ENCODE peak calls at places on chromosomes 6 and 20, in five cellular contexts. One of them, this sample, is unnamed.
A peak's percentile ranks its signal among the peaks of the same experiment; 100 is the strongest.

GRCh38 chr6:154480144-154480639 is 30.3 kb downstream of the CNKSR3 start:
- DNase-seq in cardiac muscle cell: no peak
- DNase-seq in COR-L47: no peak
- DNase-seq in AG08395: no peak
- DNase-seq in endothelial cell: no peak
- DNase-seq in this sample: no peak

GRCh38 chr6:110612298-110612697 is 135.9 kb upstream of the SLC22A16 start:
- DNase-seq in cardiac muscle cell: no peak
- DNase-seq in COR-L47: no peak
- DNase-seq in AG08395: no peak
- DNase-seq in endothelial cell: no peak
- DNase-seq in this sample: no peak

GRCh38 chr6:156563710-156564109 is 213.5 kb upstream of the ARID1B start:
- DNase-seq in cardiac muscle cell: peak; percentile 8
- DNase-seq in COR-L47: peak; percentile 75
- DNase-seq in AG08395: no peak
- DNase-seq in endothelial cell: no peak
- DNase-seq in this sample: no peak

GRCh38 chr6:56246544-56246940 is 838 bp downstream of the COL21A1 start:
- DNase-seq in cardiac muscle cell: no peak
- DNase-seq in COR-L47: no peak
- DNase-seq in AG08395: no peak
- DNase-seq in endothelial cell: no peak
- DNase-seq in this sample: no peak

GRCh38 chr20:34979366-34980153 is 23.9 kb downstream of the MYH7B start:
- DNase-seq in cardiac muscle cell: peak; percentile 46
- DNase-seq in COR-L47: no peak
- DNase-seq in AG08395: no peak
- DNase-seq in endothelial cell: no peak
- DNase-seq in this sample: peak; percentile 42

GRCh38 chr20:48051810-48052491 is 266.7 kb upstream of the SULF2 start:
- DNase-seq in cardiac muscle cell: no peak
- DNase-seq in COR-L47: peak; percentile 3
- DNase-seq in AG08395: peak; percentile 41
- DNase-seq in endothelial cell: no peak
- DNase-seq in this sample: peak; percentile 69

GRCh38 chr6:40912158-40912946 is 126.7 kb downstream of the UNC5CL start:
- DNase-seq in cardiac muscle cell: peak; percentile 56
- DNase-seq in COR-L47: peak; percentile 92
- DNase-seq in AG08395: no peak
- DNase-seq in endothelial cell: peak; percentile 36
- DNase-seq in this sample: peak; percentile 82

GRCh38 chr6:37705239-37706051 is 7.8 kb upstream of the MDGA1 start:
- DNase-seq in cardiac muscle cell: peak; percentile 90
- DNase-seq in COR-L47: no peak
- DNase-seq in AG08395: peak; percentile 94
- DNase-seq in endothelial cell: peak; percentile 76
- DNase-seq in this sample: peak; percentile 88

GRCh38 chr6:35919085-35919826 is 1.6 kb downstream of the SRPK1 start:
- DNase-seq in cardiac muscle cell: no peak
- DNase-seq in COR-L47: no peak
- DNase-seq in AG08395: no peak
- DNase-seq in endothelial cell: no peak
- DNase-seq in this sample: no peak

GRCh38 chr20:63154395-63154794 is 61.5 kb downstream of the YTHDF1 start:
- DNase-seq in cardiac muscle cell: no peak
- DNase-seq in COR-L47: no peak
- DNase-seq in AG08395: no peak
- DNase-seq in endothelial cell: no peak
- DNase-seq in this sample: peak; percentile 3

GRCh38 chr6:145244712-145245111 is 490.6 kb downstream of the EPM2A start:
- DNase-seq in cardiac muscle cell: no peak
- DNase-seq in COR-L47: no peak
- DNase-seq in AG08395: no peak
- DNase-seq in endothelial cell: no peak
- DNase-seq in this sample: peak; percentile 28

GRCh38 chr20:62285722-62286121 is 17.1 kb upstream of the ADRM1 start:
- DNase-seq in cardiac muscle cell: no peak
- DNase-seq in COR-L47: no peak
- DNase-seq in AG08395: no peak
- DNase-seq in endothelial cell: peak; percentile 71
- DNase-seq in this sample: no peak

GRCh38 chr6:31272856-31273626 is 1.1 kb upstream of the HLA-C start:
- DNase-seq in cardiac muscle cell: no peak
- DNase-seq in COR-L47: no peak
- DNase-seq in AG08395: no peak
- DNase-seq in endothelial cell: no peak
- DNase-seq in this sample: no peak

GRCh38 chr6:31058128-31058894 is 48.0 kb downstream of the MUC22 start:
- DNase-seq in cardiac muscle cell: peak; percentile 28
- DNase-seq in COR-L47: peak; percentile 49
- DNase-seq in AG08395: peak; percentile 88
- DNase-seq in endothelial cell: no peak
- DNase-seq in this sample: no peak

GRCh38 chr20:36173451-36173933 is 19.0 kb downstream of the EPB41L1 start:
- DNase-seq in cardiac muscle cell: peak; percentile 93
- DNase-seq in COR-L47: no peak
- DNase-seq in AG08395: peak; percentile 14
- DNase-seq in endothelial cell: peak; percentile 41
- DNase-seq in this sample: peak; percentile 67

GRCh38 chr6:131159578-131159977 is 24.3 kb downstream of the AKAP7 start:
- DNase-seq in cardiac muscle cell: no peak
- DNase-seq in COR-L47: no peak
- DNase-seq in AG08395: peak; percentile 67
- DNase-seq in endothelial cell: no peak
- DNase-seq in this sample: no peak

GRCh38 chr6:159842035-159842434 is 42.0 kb downstream of the PNLDC1 start:
- DNase-seq in cardiac muscle cell: peak; percentile 30
- DNase-seq in COR-L47: no peak
- DNase-seq in AG08395: no peak
- DNase-seq in endothelial cell: no peak
- DNase-seq in this sample: no peak

GRCh38 chr20:31684153-31685003 is 38.3 kb downstream of the BCL2L1 start:
- DNase-seq in cardiac muscle cell: no peak
- DNase-seq in COR-L47: no peak
- DNase-seq in AG08395: no peak
- DNase-seq in endothelial cell: no peak
- DNase-seq in this sample: no peak

GRCh38 chr6:90434096-90434495 is 137.5 kb upstream of the BACH2 start:
- DNase-seq in cardiac muscle cell: peak; percentile 33
- DNase-seq in COR-L47: no peak
- DNase-seq in AG08395: no peak
- DNase-seq in endothelial cell: no peak
- DNase-seq in this sample: no peak

GRCh38 chr6:117352466-117353081 is 73.2 kb downstream of the ROS1 start:
- DNase-seq in cardiac muscle cell: no peak
- DNase-seq in COR-L47: no peak
- DNase-seq in AG08395: peak; percentile 29
- DNase-seq in endothelial cell: no peak
- DNase-seq in this sample: no peak

GRCh38 chr20:63538204-63539091 is 1.3 kb upstream of the PTK6 start:
- DNase-seq in cardiac muscle cell: no peak
- DNase-seq in COR-L47: peak; percentile 90
- DNase-seq in AG08395: no peak
- DNase-seq in endothelial cell: peak; percentile 61
- DNase-seq in this sample: no peak

GRCh38 chr6:139336488-139336887 is 38.0 kb downstream of the CITED2 start:
- DNase-seq in cardiac muscle cell: no peak
- DNase-seq in COR-L47: peak; percentile 52
- DNase-seq in AG08395: no peak
- DNase-seq in endothelial cell: no peak
- DNase-seq in this sample: no peak

GRCh38 chr6:112309244-112309643 is 37.9 kb upstream of the RFPL4B start:
- DNase-seq in cardiac muscle cell: no peak
- DNase-seq in COR-L47: no peak
- DNase-seq in AG08395: no peak
- DNase-seq in endothelial cell: no peak
- DNase-seq in this sample: no peak

GRCh38 chr6:25629202-25629584 is 22.8 kb upstream of the SCGN start:
- DNase-seq in cardiac muscle cell: no peak
- DNase-seq in COR-L47: no peak
- DNase-seq in AG08395: no peak
- DNase-seq in endothelial cell: no peak
- DNase-seq in this sample: peak; percentile 80

GRCh38 chr6:72535124-72535523 is 86.7 kb upstream of the KCNQ5 start:
- DNase-seq in cardiac muscle cell: no peak
- DNase-seq in COR-L47: no peak
- DNase-seq in AG08395: no peak
- DNase-seq in endothelial cell: no peak
- DNase-seq in this sample: no peak

GRCh38 chr6:38482466-38482865 is 157.3 kb downstream of the BTBD9 start:
- DNase-seq in cardiac muscle cell: no peak
- DNase-seq in COR-L47: no peak
- DNase-seq in AG08395: no peak
- DNase-seq in endothelial cell: no peak
- DNase-seq in this sample: no peak

GRCh38 chr6:111517965-111518364 is 34.9 kb upstream of the REV3L start:
- DNase-seq in cardiac muscle cell: no peak
- DNase-seq in COR-L47: no peak
- DNase-seq in AG08395: no peak
- DNase-seq in endothelial cell: no peak
- DNase-seq in this sample: no peak

GRCh38 chr6:91437295-91437694 is 850.4 kb upstream of the MAP3K7 start:
- DNase-seq in cardiac muscle cell: no peak
- DNase-seq in COR-L47: no peak
- DNase-seq in AG08395: no peak
- DNase-seq in endothelial cell: no peak
- DNase-seq in this sample: no peak

GRCh38 chr6:47413752-47414516 is 63.7 kb upstream of the CD2AP start:
- DNase-seq in cardiac muscle cell: peak; percentile 58
- DNase-seq in COR-L47: peak; percentile 27
- DNase-seq in AG08395: peak; percentile 63
- DNase-seq in endothelial cell: peak; percentile 13
- DNase-seq in this sample: peak; percentile 13

GRCh38 chr6:149484733-149485700 is at the start of gene ZC3H12D:
- DNase-seq in cardiac muscle cell: no peak
- DNase-seq in COR-L47: no peak
- DNase-seq in AG08395: peak; percentile 27
- DNase-seq in endothelial cell: no peak
- DNase-seq in this sample: no peak

GRCh38 chr6:160137989-160138835 is 16.6 kb downstream of the SLC22A1 start:
- DNase-seq in cardiac muscle cell: peak; percentile 88
- DNase-seq in COR-L47: peak; percentile 1
- DNase-seq in AG08395: peak; percentile 53
- DNase-seq in endothelial cell: peak; percentile 61
- DNase-seq in this sample: peak; percentile 56

GRCh38 chr20:13267231-13267630 is 46.2 kb downstream of the ISM1 start:
- DNase-seq in cardiac muscle cell: peak; percentile 79
- DNase-seq in COR-L47: no peak
- DNase-seq in AG08395: no peak
- DNase-seq in endothelial cell: no peak
- DNase-seq in this sample: no peak

GRCh38 chr6:20432692-20433091 is 31.0 kb downstream of the E2F3 start:
- DNase-seq in cardiac muscle cell: no peak
- DNase-seq in COR-L47: no peak
- DNase-seq in AG08395: no peak
- DNase-seq in endothelial cell: no peak
- DNase-seq in this sample: no peak

This sample was measured in BE2C.